ENCODE peak calls at places on chromosomes 7 and 10, in eight cellular contexts. One of them, this sample, is unnamed.
A peak's percentile ranks its signal among the peaks of the same experiment; 100 is the strongest.

GRCh38 chr10:6255548-6256061 is 52.9 kb downstream of the PFKFB3 start:
- DNase-seq in DMS 273 treated with DMSO at 0.1 percent for 48 hours: no peak
- DNase-seq in mesothelial cell of epicardium: no peak
- DNase-seq in NCI-H2107: no peak
- DNase-seq in hepatocyte: no peak
- DNase-seq in C1 segment of cervical spinal cord: no peak
- DNase-seq in activated naive CD4-positive, alpha-beta T cell treated with anti-CD3 and anti-CD28 coated beads for 36 hours: no peak
- DNase-seq in PC-9: no peak
- DNase-seq in this sample: no peak

GRCh38 chr7:1150400-1151002 is 9.5 kb downstream of the ZFAND2A start:
- DNase-seq in mesothelial cell of epicardium: no peak
- DNase-seq in activated naive CD4-positive, alpha-beta T cell treated with anti-CD3 and anti-CD28 coated beads for 36 hours: no peak
- DNase-seq in hepatocyte: no peak
- DNase-seq in C1 segment of cervical spinal cord: no peak
- DNase-seq in PC-9: no peak
- DNase-seq in DMS 273 treated with DMSO at 0.1 percent for 48 hours: no peak
- DNase-seq in NCI-H2107: no peak
- DNase-seq in this sample: no peak

GRCh38 chr10:73096041-73096451 is 620 bp downstream of the P4HA1 start:
- DNase-seq in NCI-H2107: no peak
- DNase-seq in DMS 273 treated with DMSO at 0.1 percent for 48 hours: peak; percentile 13
- DNase-seq in mesothelial cell of epicardium: peak; percentile 75
- DNase-seq in hepatocyte: peak; percentile 86
- DNase-seq in C1 segment of cervical spinal cord: peak; percentile 63
- DNase-seq in PC-9: peak; percentile 70
- DNase-seq in activated naive CD4-positive, alpha-beta T cell treated with anti-CD3 and anti-CD28 coated beads for 36 hours: peak; percentile 83
- DNase-seq in this sample: no peak

GRCh38 chr7:54469740-54470139 is 72.4 kb upstream of the VSTM2A start:
- DNase-seq in activated naive CD4-positive, alpha-beta T cell treated with anti-CD3 and anti-CD28 coated beads for 36 hours: no peak
- DNase-seq in C1 segment of cervical spinal cord: no peak
- DNase-seq in PC-9: no peak
- DNase-seq in DMS 273 treated with DMSO at 0.1 percent for 48 hours: no peak
- DNase-seq in mesothelial cell of epicardium: no peak
- DNase-seq in NCI-H2107: no peak
- DNase-seq in hepatocyte: no peak
- DNase-seq in this sample: no peak

GRCh38 chr7:35697414-35698175 is 2.7 kb upstream of the HERPUD2 start:
- DNase-seq in hepatocyte: no peak
- DNase-seq in mesothelial cell of epicardium: no peak
- DNase-seq in PC-9: peak; percentile 74
- DNase-seq in C1 segment of cervical spinal cord: no peak
- DNase-seq in NCI-H2107: no peak
- DNase-seq in activated naive CD4-positive, alpha-beta T cell treated with anti-CD3 and anti-CD28 coated beads for 36 hours: no peak
- DNase-seq in DMS 273 treated with DMSO at 0.1 percent for 48 hours: no peak
- DNase-seq in this sample: no peak

GRCh38 chr10:70404906-70405824 is 1.2 kb downstream of the EIF4EBP2 start:
- DNase-seq in NCI-H2107: no peak
- DNase-seq in DMS 273 treated with DMSO at 0.1 percent for 48 hours: no peak
- DNase-seq in PC-9: peak; percentile 78
- DNase-seq in mesothelial cell of epicardium: peak; percentile 57
- DNase-seq in hepatocyte: peak; percentile 85
- DNase-seq in C1 segment of cervical spinal cord: peak; percentile 43
- DNase-seq in activated naive CD4-positive, alpha-beta T cell treated with anti-CD3 and anti-CD28 coated beads for 36 hours: peak; percentile 44
- DNase-seq in this sample: no peak

GRCh38 chr7:8295638-8296361 is 33.8 kb upstream of the ICA1 start:
- DNase-seq in PC-9: peak; percentile 46
- DNase-seq in DMS 273 treated with DMSO at 0.1 percent for 48 hours: peak; percentile 90
- DNase-seq in C1 segment of cervical spinal cord: no peak
- DNase-seq in NCI-H2107: peak; percentile 97
- DNase-seq in activated naive CD4-positive, alpha-beta T cell treated with anti-CD3 and anti-CD28 coated beads for 36 hours: peak; percentile 43
- DNase-seq in mesothelial cell of epicardium: no peak
- DNase-seq in hepatocyte: peak; percentile 90
- DNase-seq in this sample: peak; percentile 78

GRCh38 chr7:2353650-2354172 is 916 bp upstream of the EIF3B start:
- DNase-seq in DMS 273 treated with DMSO at 0.1 percent for 48 hours: no peak
- DNase-seq in mesothelial cell of epicardium: no peak
- DNase-seq in PC-9: peak; percentile 91
- DNase-seq in NCI-H2107: peak; percentile 88
- DNase-seq in hepatocyte: peak; percentile 94
- DNase-seq in activated naive CD4-positive, alpha-beta T cell treated with anti-CD3 and anti-CD28 coated beads for 36 hours: peak; percentile 93
- DNase-seq in C1 segment of cervical spinal cord: peak; percentile 96
- DNase-seq in this sample: peak; percentile 68

GRCh38 chr10:35459449-35459847 is 123.1 kb downstream of the CCNY start:
- DNase-seq in DMS 273 treated with DMSO at 0.1 percent for 48 hours: no peak
- DNase-seq in PC-9: no peak
- DNase-seq in mesothelial cell of epicardium: no peak
- DNase-seq in NCI-H2107: no peak
- DNase-seq in activated naive CD4-positive, alpha-beta T cell treated with anti-CD3 and anti-CD28 coated beads for 36 hours: no peak
- DNase-seq in C1 segment of cervical spinal cord: no peak
- DNase-seq in hepatocyte: no peak
- DNase-seq in this sample: no peak

GRCh38 chr10:122974034-122974433 is 6.2 kb upstream of the PSTK start:
- DNase-seq in mesothelial cell of epicardium: no peak
- DNase-seq in NCI-H2107: no peak
- DNase-seq in PC-9: no peak
- DNase-seq in C1 segment of cervical spinal cord: no peak
- DNase-seq in activated naive CD4-positive, alpha-beta T cell treated with anti-CD3 and anti-CD28 coated beads for 36 hours: no peak
- DNase-seq in DMS 273 treated with DMSO at 0.1 percent for 48 hours: no peak
- DNase-seq in hepatocyte: no peak
- DNase-seq in this sample: no peak

GRCh38 chr7:54956021-54956420 is 62.8 kb upstream of the EGFR start:
- DNase-seq in mesothelial cell of epicardium: no peak
- DNase-seq in C1 segment of cervical spinal cord: no peak
- DNase-seq in NCI-H2107: no peak
- DNase-seq in PC-9: no peak
- DNase-seq in DMS 273 treated with DMSO at 0.1 percent for 48 hours: no peak
- DNase-seq in hepatocyte: no peak
- DNase-seq in activated naive CD4-positive, alpha-beta T cell treated with anti-CD3 and anti-CD28 coated beads for 36 hours: no peak
- DNase-seq in this sample: no peak

GRCh38 chr10:101134299-101135127 is 3.4 kb downstream of the TLX1 start:
- DNase-seq in mesothelial cell of epicardium: no peak
- DNase-seq in PC-9: no peak
- DNase-seq in NCI-H2107: no peak
- DNase-seq in activated naive CD4-positive, alpha-beta T cell treated with anti-CD3 and anti-CD28 coated beads for 36 hours: no peak
- DNase-seq in C1 segment of cervical spinal cord: no peak
- DNase-seq in hepatocyte: no peak
- DNase-seq in DMS 273 treated with DMSO at 0.1 percent for 48 hours: no peak
- DNase-seq in this sample: no peak

GRCh38 chr7:116542618-116543017 is 17.8 kb downstream of the CAV1 start:
- DNase-seq in hepatocyte: no peak
- DNase-seq in activated naive CD4-positive, alpha-beta T cell treated with anti-CD3 and anti-CD28 coated beads for 36 hours: no peak
- DNase-seq in DMS 273 treated with DMSO at 0.1 percent for 48 hours: no peak
- DNase-seq in C1 segment of cervical spinal cord: no peak
- DNase-seq in PC-9: no peak
- DNase-seq in NCI-H2107: no peak
- DNase-seq in mesothelial cell of epicardium: no peak
- DNase-seq in this sample: no peak

GRCh38 chr7:24826662-24827020 is 69.4 kb upstream of the GSDME start:
- DNase-seq in NCI-H2107: no peak
- DNase-seq in DMS 273 treated with DMSO at 0.1 percent for 48 hours: no peak
- DNase-seq in activated naive CD4-positive, alpha-beta T cell treated with anti-CD3 and anti-CD28 coated beads for 36 hours: no peak
- DNase-seq in PC-9: no peak
- DNase-seq in hepatocyte: no peak
- DNase-seq in mesothelial cell of epicardium: no peak
- DNase-seq in C1 segment of cervical spinal cord: no peak
- DNase-seq in this sample: no peak

GRCh38 chr7:35856175-35856574 is 55.3 kb downstream of the SEPTIN7 start:
- DNase-seq in activated naive CD4-positive, alpha-beta T cell treated with anti-CD3 and anti-CD28 coated beads for 36 hours: no peak
- DNase-seq in mesothelial cell of epicardium: no peak
- DNase-seq in C1 segment of cervical spinal cord: no peak
- DNase-seq in hepatocyte: no peak
- DNase-seq in PC-9: no peak
- DNase-seq in DMS 273 treated with DMSO at 0.1 percent for 48 hours: no peak
- DNase-seq in NCI-H2107: no peak
- DNase-seq in this sample: no peak

GRCh38 chr7:77457779-77458178 is 41.6 kb upstream of the GSAP start:
- DNase-seq in PC-9: no peak
- DNase-seq in hepatocyte: no peak
- DNase-seq in activated naive CD4-positive, alpha-beta T cell treated with anti-CD3 and anti-CD28 coated beads for 36 hours: no peak
- DNase-seq in NCI-H2107: no peak
- DNase-seq in C1 segment of cervical spinal cord: no peak
- DNase-seq in mesothelial cell of epicardium: no peak
- DNase-seq in DMS 273 treated with DMSO at 0.1 percent for 48 hours: no peak
- DNase-seq in this sample: no peak

GRCh38 chr7:72152171-72153131 is 259.7 kb downstream of the CALN1 start:
- DNase-seq in DMS 273 treated with DMSO at 0.1 percent for 48 hours: peak; percentile 83
- DNase-seq in NCI-H2107: no peak
- DNase-seq in mesothelial cell of epicardium: no peak
- DNase-seq in PC-9: no peak
- DNase-seq in activated naive CD4-positive, alpha-beta T cell treated with anti-CD3 and anti-CD28 coated beads for 36 hours: no peak
- DNase-seq in hepatocyte: peak; percentile 12
- DNase-seq in C1 segment of cervical spinal cord: peak; percentile 29
- DNase-seq in this sample: no peak

GRCh38 chr7:1550005-1550845 is 5.8 kb downstream of the TMEM184A start:
- DNase-seq in PC-9: no peak
- DNase-seq in activated naive CD4-positive, alpha-beta T cell treated with anti-CD3 and anti-CD28 coated beads for 36 hours: no peak
- DNase-seq in NCI-H2107: no peak
- DNase-seq in mesothelial cell of epicardium: no peak
- DNase-seq in C1 segment of cervical spinal cord: no peak
- DNase-seq in DMS 273 treated with DMSO at 0.1 percent for 48 hours: no peak
- DNase-seq in hepatocyte: no peak
- DNase-seq in this sample: no peak

GRCh38 chr7:38507379-38507778 is 123.8 kb downstream of the AMPH start:
- DNase-seq in activated naive CD4-positive, alpha-beta T cell treated with anti-CD3 and anti-CD28 coated beads for 36 hours: no peak
- DNase-seq in C1 segment of cervical spinal cord: no peak
- DNase-seq in mesothelial cell of epicardium: no peak
- DNase-seq in PC-9: no peak
- DNase-seq in NCI-H2107: no peak
- DNase-seq in DMS 273 treated with DMSO at 0.1 percent for 48 hours: no peak
- DNase-seq in hepatocyte: no peak
- DNase-seq in this sample: no peak

GRCh38 chr7:16961650-16962049 is 79.9 kb upstream of the AGR3 start:
- DNase-seq in mesothelial cell of epicardium: no peak
- DNase-seq in C1 segment of cervical spinal cord: no peak
- DNase-seq in PC-9: no peak
- DNase-seq in hepatocyte: peak; percentile 19
- DNase-seq in NCI-H2107: no peak
- DNase-seq in DMS 273 treated with DMSO at 0.1 percent for 48 hours: no peak
- DNase-seq in activated naive CD4-positive, alpha-beta T cell treated with anti-CD3 and anti-CD28 coated beads for 36 hours: no peak
- DNase-seq in this sample: no peak

GRCh38 chr7:17663056-17663675 is 277.1 kb downstream of the SNX13 start:
- DNase-seq in mesothelial cell of epicardium: no peak
- DNase-seq in NCI-H2107: no peak
- DNase-seq in C1 segment of cervical spinal cord: no peak
- DNase-seq in activated naive CD4-positive, alpha-beta T cell treated with anti-CD3 and anti-CD28 coated beads for 36 hours: no peak
- DNase-seq in PC-9: no peak
- DNase-seq in hepatocyte: peak; percentile 19
- DNase-seq in DMS 273 treated with DMSO at 0.1 percent for 48 hours: no peak
- DNase-seq in this sample: no peak

GRCh38 chr7:148865283-148865682 is 18.8 kb downstream of the EZH2 start:
- DNase-seq in mesothelial cell of epicardium: no peak
- DNase-seq in hepatocyte: no peak
- DNase-seq in C1 segment of cervical spinal cord: no peak
- DNase-seq in PC-9: no peak
- DNase-seq in DMS 273 treated with DMSO at 0.1 percent for 48 hours: no peak
- DNase-seq in activated naive CD4-positive, alpha-beta T cell treated with anti-CD3 and anti-CD28 coated beads for 36 hours: no peak
- DNase-seq in NCI-H2107: no peak
- DNase-seq in this sample: no peak

GRCh38 chr10:59750155-59750945 is 2.9 kb downstream of the MRLN start:
- DNase-seq in PC-9: no peak
- DNase-seq in mesothelial cell of epicardium: no peak
- DNase-seq in hepatocyte: no peak
- DNase-seq in DMS 273 treated with DMSO at 0.1 percent for 48 hours: no peak
- DNase-seq in activated naive CD4-positive, alpha-beta T cell treated with anti-CD3 and anti-CD28 coated beads for 36 hours: no peak
- DNase-seq in C1 segment of cervical spinal cord: no peak
- DNase-seq in NCI-H2107: no peak
- DNase-seq in this sample: no peak

GRCh38 chr7:39951156-39951942 is 1.3 kb downstream of the CDK13 start:
- DNase-seq in DMS 273 treated with DMSO at 0.1 percent for 48 hours: no peak
- DNase-seq in hepatocyte: peak; percentile 83
- DNase-seq in C1 segment of cervical spinal cord: peak; percentile 63
- DNase-seq in mesothelial cell of epicardium: peak; percentile 74
- DNase-seq in PC-9: peak; percentile 57
- DNase-seq in activated naive CD4-positive, alpha-beta T cell treated with anti-CD3 and anti-CD28 coated beads for 36 hours: peak; percentile 74
- DNase-seq in NCI-H2107: peak; percentile 50
- DNase-seq in this sample: no peak

GRCh38 chr7:51289608-51290370 is 26.8 kb downstream of the COBL start:
- DNase-seq in hepatocyte: no peak
- DNase-seq in NCI-H2107: no peak
- DNase-seq in PC-9: no peak
- DNase-seq in C1 segment of cervical spinal cord: no peak
- DNase-seq in DMS 273 treated with DMSO at 0.1 percent for 48 hours: no peak
- DNase-seq in activated naive CD4-positive, alpha-beta T cell treated with anti-CD3 and anti-CD28 coated beads for 36 hours: no peak
- DNase-seq in mesothelial cell of epicardium: no peak
- DNase-seq in this sample: no peak

GRCh38 chr10:73586583-73586984 is 4.6 kb downstream of the USP54 start:
- DNase-seq in C1 segment of cervical spinal cord: no peak
- DNase-seq in mesothelial cell of epicardium: no peak
- DNase-seq in NCI-H2107: no peak
- DNase-seq in hepatocyte: peak; percentile 73
- DNase-seq in activated naive CD4-positive, alpha-beta T cell treated with anti-CD3 and anti-CD28 coated beads for 36 hours: no peak
- DNase-seq in PC-9: peak; percentile 17
- DNase-seq in DMS 273 treated with DMSO at 0.1 percent for 48 hours: no peak
- DNase-seq in this sample: no peak

GRCh38 chr7:115008465-115009114 is 86.7 kb downstream of the MDFIC start:
- DNase-seq in hepatocyte: peak; percentile 5
- DNase-seq in activated naive CD4-positive, alpha-beta T cell treated with anti-CD3 and anti-CD28 coated beads for 36 hours: peak; percentile 18
- DNase-seq in NCI-H2107: no peak
- DNase-seq in PC-9: no peak
- DNase-seq in DMS 273 treated with DMSO at 0.1 percent for 48 hours: no peak
- DNase-seq in C1 segment of cervical spinal cord: no peak
- DNase-seq in mesothelial cell of epicardium: no peak
- DNase-seq in this sample: no peak

GRCh38 chr10:130329792-130330191 is 193.6 kb downstream of the GLRX3 start:
- DNase-seq in activated naive CD4-positive, alpha-beta T cell treated with anti-CD3 and anti-CD28 coated beads for 36 hours: no peak
- DNase-seq in PC-9: no peak
- DNase-seq in NCI-H2107: no peak
- DNase-seq in mesothelial cell of epicardium: no peak
- DNase-seq in hepatocyte: no peak
- DNase-seq in DMS 273 treated with DMSO at 0.1 percent for 48 hours: no peak
- DNase-seq in C1 segment of cervical spinal cord: no peak
- DNase-seq in this sample: no peak

GRCh38 chr10:137031-137430 is 1.8 kb downstream of the ZMYND11 start:
- DNase-seq in C1 segment of cervical spinal cord: no peak
- DNase-seq in DMS 273 treated with DMSO at 0.1 percent for 48 hours: no peak
- DNase-seq in hepatocyte: peak; percentile 23
- DNase-seq in activated naive CD4-positive, alpha-beta T cell treated with anti-CD3 and anti-CD28 coated beads for 36 hours: peak; percentile 72
- DNase-seq in NCI-H2107: no peak
- DNase-seq in PC-9: no peak
- DNase-seq in mesothelial cell of epicardium: no peak
- DNase-seq in this sample: no peak

GRCh38 chr7:11831727-11832495 is at the start of gene THSD7A:
- DNase-seq in NCI-H2107: peak; percentile 27
- DNase-seq in activated naive CD4-positive, alpha-beta T cell treated with anti-CD3 and anti-CD28 coated beads for 36 hours: no peak
- DNase-seq in PC-9: peak; percentile 68
- DNase-seq in C1 segment of cervical spinal cord: peak; percentile 19
- DNase-seq in mesothelial cell of epicardium: peak; percentile 75
- DNase-seq in hepatocyte: peak; percentile 80
- DNase-seq in DMS 273 treated with DMSO at 0.1 percent for 48 hours: peak; percentile 41
- DNase-seq in this sample: peak; percentile 3

GRCh38 chr7:133365892-133366291 is 113.0 kb downstream of the EXOC4 start:
- DNase-seq in NCI-H2107: no peak
- DNase-seq in DMS 273 treated with DMSO at 0.1 percent for 48 hours: no peak
- DNase-seq in PC-9: no peak
- DNase-seq in hepatocyte: no peak
- DNase-seq in C1 segment of cervical spinal cord: no peak
- DNase-seq in activated naive CD4-positive, alpha-beta T cell treated with anti-CD3 and anti-CD28 coated beads for 36 hours: no peak
- DNase-seq in mesothelial cell of epicardium: no peak
- DNase-seq in this sample: no peak

GRCh38 chr7:41003031-41003925 is 699.6 kb downstream of the INHBA start:
- DNase-seq in hepatocyte: peak; percentile 34
- DNase-seq in activated naive CD4-positive, alpha-beta T cell treated with anti-CD3 and anti-CD28 coated beads for 36 hours: peak; percentile 64
- DNase-seq in C1 segment of cervical spinal cord: no peak
- DNase-seq in PC-9: peak; percentile 59
- DNase-seq in NCI-H2107: no peak
- DNase-seq in DMS 273 treated with DMSO at 0.1 percent for 48 hours: peak; percentile 25
- DNase-seq in mesothelial cell of epicardium: no peak
- DNase-seq in this sample: peak; percentile 34

GRCh38 chr10:128008521-128009250 is 101.8 kb downstream of the PTPRE start:
- DNase-seq in hepatocyte: no peak
- DNase-seq in NCI-H2107: no peak
- DNase-seq in C1 segment of cervical spinal cord: no peak
- DNase-seq in mesothelial cell of epicardium: no peak
- DNase-seq in PC-9: no peak
- DNase-seq in DMS 273 treated with DMSO at 0.1 percent for 48 hours: no peak
- DNase-seq in activated naive CD4-positive, alpha-beta T cell treated with anti-CD3 and anti-CD28 coated beads for 36 hours: no peak
- DNase-seq in this sample: no peak